ENCODE peak calls at places on chromosomes 16 and 17, in eight cellular contexts. Q is GM12878; X is SK-N-SH; U is cardiac fibroblast; W is GM13977; G is breast epithelium; Z is cardiac muscle cell; I is CD8-positive, alpha-beta T cell. O is an unnamed sample.

GRCh38 chr17:46809110-46809571 is 9.4 kb downstream of the WNT3 start:
- DNase-seq in X (peak), Q (no peak), W (no peak), U (no peak), I (no peak), G (no peak), Z (no peak), O (no peak)

GRCh38 chr17:6299275-6299674 is 135.6 kb downstream of the AIPL1 start:
- DNase-seq in G (no peak), U (no peak), X (no peak), I (no peak), Z (no peak), W (no peak), Q (no peak), O (no peak)

GRCh38 chr17:17783825-17784598 is 52.8 kb downstream of the SREBF1 start:
- DNase-seq in Z (peak), X (no peak), I (peak), W (no peak), U (peak), G (no peak), Q (peak), O (peak)

GRCh38 chr16:46649571-46649970 is 28.4 kb upstream of the SHCBP1 start:
- DNase-seq in U (peak), X (no peak), Q (no peak), Z (peak), G (no peak), I (no peak), W (no peak), O (no peak)

GRCh38 chr17:9158545-9159452 is 137.5 kb downstream of the NTN1 start:
- DNase-seq in X (no peak), U (no peak), Z (no peak), W (no peak), I (no peak), G (no peak), Q (no peak), O (no peak)

GRCh38 chr16:50274771-50275415 is 8.5 kb downstream of the ADCY7 start:
- DNase-seq in X (no peak), W (no peak), Q (no peak), I (no peak), Z (no peak), G (no peak), U (no peak), O (no peak)

GRCh38 chr16:77683845-77684526 is 38.3 kb upstream of the NUDT7 start:
- DNase-seq in G (no peak), W (no peak), Q (no peak), X (peak), I (no peak), Z (no peak), U (no peak), O (no peak)

GRCh38 chr16:50884066-50884860 is 142.4 kb downstream of the CYLD start:
- DNase-seq in W (peak), I (peak), U (no peak), X (peak), Q (no peak), Z (no peak), G (no peak), O (no peak)

DNA sequence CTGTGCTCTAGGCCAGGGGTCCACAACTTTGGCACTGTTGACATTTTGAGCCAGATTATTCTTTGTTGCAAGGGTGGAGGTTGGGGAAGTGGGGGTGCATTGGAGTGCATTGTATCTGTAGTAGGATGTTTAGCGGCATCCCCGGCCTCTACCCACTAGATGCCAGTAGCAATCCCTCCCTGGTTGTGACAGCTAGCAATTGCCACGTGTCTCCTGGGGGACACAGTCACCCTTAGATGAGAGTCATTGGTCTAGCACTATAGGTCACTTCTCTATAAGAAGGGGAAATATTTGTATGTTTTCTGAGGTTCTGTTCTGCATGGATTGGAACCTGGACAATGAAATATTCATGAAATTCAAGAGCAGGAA is 32.4 kb downstream of the MSI2 start:
- DNase-seq in I (no peak), X (no peak), G (no peak), U (no peak), Q (no peak), W (no peak), Z (no peak), O (no peak)
- TF ChIP-seq CTCF in I (no peak), X (no peak), G (no peak), U (no peak), Q (no peak), W (no peak), Z (no peak), O (no peak)

GRCh38 chr17:64230551-64231408 is 32.3 kb downstream of the TEX2 start:
- DNase-seq in U (peak), W (no peak), Q (no peak), Z (peak), X (no peak), G (no peak), I (no peak), O (no peak)
- TF ChIP-seq CTCF in U (no peak), W (no peak), Q (no peak), Z (no peak), X (peak), G (no peak), I (no peak), O (no peak)

GRCh38 chr17:81825841-81826471 is 7.1 kb downstream of the MCRIP1 start:
- DNase-seq in G (no peak), Z (no peak), I (no peak), W (no peak), X (no peak), Q (no peak), U (no peak), O (no peak)
- TF ChIP-seq CTCF in G (no peak), Z (no peak), I (no peak), W (no peak), X (peak), Q (no peak), U (no peak), O (no peak)

GRCh38 chr17:14228903-14229302 is 7.8 kb downstream of the CDRT15 start:
- DNase-seq in X (no peak), U (no peak), W (no peak), I (no peak), Z (no peak), Q (no peak), G (no peak), O (no peak)

GRCh38 chr17:14222611-14223010 is 14.1 kb downstream of the CDRT15 start:
- DNase-seq in U (no peak), X (no peak), W (no peak), I (no peak), Q (no peak), Z (no peak), G (no peak), O (no peak)

GRCh38 chr17:14225153-14226004 is 11.3 kb downstream of the CDRT15 start:
- DNase-seq in I (no peak), Q (no peak), G (no peak), X (no peak), W (no peak), U (no peak), Z (no peak), O (no peak)

GRCh38 chr17:14227052-14227451 is 9.6 kb downstream of the CDRT15 start:
- DNase-seq in U (no peak), I (no peak), Q (no peak), G (no peak), W (no peak), X (no peak), Z (no peak), O (no peak)
- TF ChIP-seq CTCF in U (no peak), I (no peak), Q (no peak), G (no peak), W (no peak), X (no peak), Z (no peak), O (no peak)

GRCh38 chr17:64494121-64494520 is 2.7 kb downstream of the POLG2 start:
- DNase-seq in Z (no peak), W (no peak), Q (no peak), U (no peak), X (no peak), I (no peak), G (no peak), O (no peak)

GRCh38 chr17:64496348-64496785 is 487 bp downstream of the POLG2 start:
- DNase-seq in G (no peak), U (no peak), Q (no peak), I (no peak), X (no peak), W (no peak), Z (no peak), O (no peak)

GRCh38 chr17:64498308-64499203 is 1.7 kb upstream of the POLG2 start:
- DNase-seq in Q (no peak), G (no peak), Z (no peak), X (no peak), W (no peak), I (no peak), U (no peak), O (no peak)

GRCh38 chr17:64497565-64498035 is 746 bp upstream of the POLG2 start:
- DNase-seq in W (no peak), U (no peak), I (no peak), G (no peak), Q (no peak), Z (no peak), X (no peak), O (no peak)

DNA sequence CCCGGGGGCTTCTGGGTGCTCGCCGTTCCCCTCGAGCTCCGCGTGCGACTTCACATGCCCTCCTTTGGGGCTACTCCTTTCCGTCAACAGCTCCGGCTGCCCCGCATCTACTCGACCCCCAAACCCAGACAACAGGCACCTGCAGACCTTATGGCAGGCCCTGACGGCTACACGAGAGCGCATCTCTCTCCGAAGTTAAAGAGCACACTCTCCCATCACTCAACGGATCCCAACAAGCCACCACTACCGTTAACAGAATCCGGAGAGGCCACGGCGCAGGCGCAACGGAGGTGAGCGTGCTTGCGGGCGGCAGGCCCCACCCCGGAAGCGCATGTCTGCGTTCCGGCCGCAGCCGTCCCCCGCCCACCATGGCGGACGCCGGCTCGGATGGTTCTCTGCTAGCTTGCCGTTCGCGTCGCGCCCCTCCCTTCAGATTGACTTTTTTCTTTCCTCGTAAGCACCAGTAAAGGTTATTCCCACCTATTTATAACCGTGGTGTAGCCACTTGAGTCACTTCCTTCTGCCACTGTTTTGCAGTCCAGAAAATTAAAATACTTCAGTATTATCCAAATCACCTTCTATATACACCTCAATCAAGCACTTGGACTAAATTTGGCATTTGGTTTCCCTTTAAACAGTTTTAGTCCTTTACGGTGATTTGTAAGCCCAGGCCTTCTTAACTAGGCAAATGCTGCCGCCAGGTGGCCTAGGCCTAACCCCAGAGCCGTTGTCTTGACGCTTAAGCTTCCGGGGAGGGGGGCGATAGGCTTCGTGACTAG is at the start of gene POLG2:
- DNase-seq in U (peak), Z (peak), G (peak), Q (peak), X (peak), I (peak), W (peak), O (peak)
- TF ChIP-seq CTCF in U (peak), Z (peak), G (peak), Q (peak), X (peak), I (peak), W (peak), O (no peak)

GRCh38 chr16:2467301-2468141 is 3.6 kb upstream of the NTN3 start:
- DNase-seq in X (peak), Q (no peak), G (peak), Z (peak), I (no peak), U (peak), W (peak), O (no peak)
- TF ChIP-seq CTCF in X (no peak), Q (no peak), G (no peak), Z (no peak), I (no peak), U (no peak), W (peak), O (no peak)

DNA sequence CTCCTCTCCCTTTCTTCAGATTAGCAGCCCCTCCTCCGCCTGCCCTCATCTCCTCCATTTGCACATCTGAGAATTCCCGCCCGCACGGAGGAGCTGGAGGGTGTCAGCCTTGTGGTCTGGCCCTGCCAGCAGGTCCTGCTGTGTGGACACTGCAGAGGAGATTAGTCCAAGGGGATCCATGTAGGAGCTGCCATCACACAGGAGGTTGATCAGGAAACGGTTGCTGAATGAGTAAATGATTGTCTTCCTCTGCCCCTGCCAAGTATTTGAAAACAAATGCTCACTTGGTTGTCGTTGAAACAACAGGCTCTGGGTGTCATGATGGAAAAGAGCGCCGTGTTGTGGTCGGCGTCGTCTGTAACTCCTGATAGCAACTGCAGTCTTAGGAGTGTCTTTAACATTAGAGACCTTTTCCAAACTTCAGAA is 63.8 kb upstream of the CHMP6 start:
- DNase-seq in W (no peak), Q (no peak), Z (peak), I (no peak), G (no peak), X (no peak), U (peak), O (no peak)
- TF ChIP-seq CTCF in W (no peak), Q (no peak), Z (peak), I (no peak), G (no peak), X (no peak), U (no peak), O (no peak)

GRCh38 chr16:22117666-22118065 is 25.3 kb downstream of the VWA3A start:
- DNase-seq in U (no peak), G (no peak), W (no peak), Q (no peak), X (peak), Z (no peak), I (no peak), O (no peak)

GRCh38 chr16:22120440-22120839 is 28.1 kb downstream of the VWA3A start:
- DNase-seq in U (no peak), Q (no peak), X (no peak), I (no peak), Z (no peak), G (no peak), W (no peak), O (no peak)

DNA sequence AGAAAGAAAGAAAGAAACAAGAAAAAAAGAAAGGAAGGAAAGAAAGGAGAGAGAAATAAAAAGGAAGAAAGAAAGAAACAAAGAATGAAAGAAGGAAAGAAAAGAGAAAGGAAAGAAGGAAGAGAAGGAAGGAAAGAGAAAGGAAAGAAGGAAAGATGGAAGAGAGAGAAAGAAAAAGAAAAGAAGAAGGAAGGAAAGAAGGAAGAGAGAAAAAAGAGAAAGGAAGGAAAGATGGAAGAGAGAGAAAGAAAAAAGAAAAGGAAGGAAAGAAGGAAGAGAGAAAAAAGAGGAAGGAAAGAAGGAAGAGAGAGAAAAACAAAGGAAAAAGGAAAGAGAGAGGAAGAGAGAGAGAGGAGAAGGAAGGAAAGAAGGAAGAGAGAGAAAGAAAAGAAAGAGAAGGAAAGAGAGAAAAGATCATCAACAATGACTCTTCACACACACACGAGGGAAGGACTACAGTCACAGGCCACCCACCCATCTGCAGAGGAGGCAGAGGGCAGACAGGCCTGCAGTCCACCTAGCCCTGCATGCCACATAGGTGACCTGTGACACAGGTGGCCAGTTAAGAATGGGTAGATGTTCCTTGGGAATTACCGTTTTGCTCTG is 23.9 kb downstream of the VWA3A start:
- DNase-seq in Z (no peak), W (no peak), Q (no peak), X (no peak), U (no peak), I (no peak), G (no peak), O (no peak)
- TF ChIP-seq CTCF in Z (no peak), W (no peak), Q (no peak), X (no peak), U (no peak), I (peak), G (no peak), O (no peak)

GRCh38 chr17:51056813-51057510 is 63.7 kb downstream of the SPAG9 start:
- DNase-seq in Q (no peak), Z (peak), G (no peak), W (peak), X (peak), U (peak), I (no peak), O (no peak)
- TF ChIP-seq CTCF in Q (peak), Z (peak), G (peak), W (peak), X (peak), U (peak), I (peak), O (peak)

GRCh38 chr17:79794659-79795511 is 2.0 kb downstream of the CBX8 start:
- DNase-seq in G (no peak), Z (no peak), W (no peak), Q (no peak), X (no peak), U (no peak), I (no peak), O (no peak)

GRCh38 chr17:79795795-79796569 is 895 bp downstream of the CBX8 start:
- DNase-seq in G (no peak), Z (no peak), Q (no peak), X (peak), W (peak), U (no peak), I (no peak), O (no peak)

GRCh38 chr17:79798296-79799173 is 1.7 kb upstream of the CBX8 start:
- DNase-seq in G (no peak), Z (no peak), X (peak), W (no peak), U (peak), I (no peak), Q (no peak), O (no peak)

GRCh38 chr17:79797492-79798295 is 817 bp upstream of the CBX8 start:
- DNase-seq in I (no peak), Z (no peak), X (peak), U (no peak), Q (no peak), W (peak), G (no peak), O (no peak)

GRCh38 chr17:79796570-79797491 is at the start of gene CBX8:
- DNase-seq in Q (peak), I (peak), X (peak), Z (peak), W (peak), G (peak), U (peak), O (peak)
- TF ChIP-seq CTCF in Q (no peak), I (no peak), X (no peak), Z (no peak), W (peak), G (no peak), U (no peak), O (no peak)

O was measured in activated B cell treated with CpG ODN at 0.5 μM for 24 hours.